ENCODE peak calls at places on chromosome 11, in five cellular contexts. One of them, this sample, is unnamed.

GRCh38 chr11:17774232-17775034 is 39.9 kb downstream of the KCNC1 start:
- DNase-seq in A549: no peak
- DNase-seq in fibroblast of mammary gland: no peak
- DNase-seq in kidney epithelial cell: no peak
- DNase-seq in stimulated activated CD4-positive, alpha-beta T cell treated with anti-CD3 and anti-CD28 coated beads, TNF-alpha, amount 100 ng/mL, for 48 hours: no peak
- DNase-seq in this sample: no peak

GRCh38 chr11:113952070-113952469 is 22.8 kb upstream of the HTR3A start:
- DNase-seq in A549: no peak
- DNase-seq in fibroblast of mammary gland: no peak
- DNase-seq in kidney epithelial cell: no peak
- DNase-seq in stimulated activated CD4-positive, alpha-beta T cell treated with anti-CD3 and anti-CD28 coated beads, TNF-alpha, amount 100 ng/mL, for 48 hours: no peak
- DNase-seq in this sample: no peak

GRCh38 chr11:2883717-2884423 is 1.7 kb downstream of the CDKN1C start:
- DNase-seq in A549: no peak
- DNase-seq in fibroblast of mammary gland: no peak
- DNase-seq in kidney epithelial cell: no peak
- DNase-seq in stimulated activated CD4-positive, alpha-beta T cell treated with anti-CD3 and anti-CD28 coated beads, TNF-alpha, amount 100 ng/mL, for 48 hours: no peak
- DNase-seq in this sample: no peak

GRCh38 chr11:132177106-132177505 is 806.7 kb downstream of the NTM start:
- DNase-seq in A549: no peak
- DNase-seq in fibroblast of mammary gland: peak; percentile 43
- DNase-seq in kidney epithelial cell: peak; percentile 19
- DNase-seq in stimulated activated CD4-positive, alpha-beta T cell treated with anti-CD3 and anti-CD28 coated beads, TNF-alpha, amount 100 ng/mL, for 48 hours: no peak
- DNase-seq in this sample: peak; percentile 11

GRCh38 chr11:79437274-79437980 is 3.4 kb downstream of the TENM4 start:
- DNase-seq in A549: no peak
- DNase-seq in fibroblast of mammary gland: peak; percentile 49
- DNase-seq in kidney epithelial cell: no peak
- DNase-seq in stimulated activated CD4-positive, alpha-beta T cell treated with anti-CD3 and anti-CD28 coated beads, TNF-alpha, amount 100 ng/mL, for 48 hours: no peak
- DNase-seq in this sample: no peak

GRCh38 chr11:43573233-43573632 is 107.3 kb upstream of the HSD17B12 start:
- DNase-seq in A549: no peak
- DNase-seq in fibroblast of mammary gland: peak; percentile 39
- DNase-seq in kidney epithelial cell: no peak
- DNase-seq in stimulated activated CD4-positive, alpha-beta T cell treated with anti-CD3 and anti-CD28 coated beads, TNF-alpha, amount 100 ng/mL, for 48 hours: no peak
- DNase-seq in this sample: no peak

GRCh38 chr11:76315182-76315853 is 65.6 kb downstream of the THAP12 start:
- DNase-seq in A549: no peak
- DNase-seq in fibroblast of mammary gland: no peak
- DNase-seq in kidney epithelial cell: no peak
- DNase-seq in stimulated activated CD4-positive, alpha-beta T cell treated with anti-CD3 and anti-CD28 coated beads, TNF-alpha, amount 100 ng/mL, for 48 hours: no peak
- DNase-seq in this sample: no peak

GRCh38 chr11:79708319-79708928 is 267.6 kb upstream of the TENM4 start:
- DNase-seq in A549: peak; percentile 3
- DNase-seq in fibroblast of mammary gland: peak; percentile 34
- DNase-seq in kidney epithelial cell: no peak
- DNase-seq in stimulated activated CD4-positive, alpha-beta T cell treated with anti-CD3 and anti-CD28 coated beads, TNF-alpha, amount 100 ng/mL, for 48 hours: no peak
- DNase-seq in this sample: peak; percentile 5

GRCh38 chr11:71470956-71471355 is 18.0 kb downstream of the NADSYN1 start:
- DNase-seq in A549: no peak
- DNase-seq in fibroblast of mammary gland: no peak
- DNase-seq in kidney epithelial cell: no peak
- DNase-seq in stimulated activated CD4-positive, alpha-beta T cell treated with anti-CD3 and anti-CD28 coated beads, TNF-alpha, amount 100 ng/mL, for 48 hours: no peak
- DNase-seq in this sample: no peak

GRCh38 chr11:35786918-35787557 is 124.5 kb downstream of the TRIM44 start:
- DNase-seq in A549: no peak
- DNase-seq in fibroblast of mammary gland: peak; percentile 49
- DNase-seq in kidney epithelial cell: no peak
- DNase-seq in stimulated activated CD4-positive, alpha-beta T cell treated with anti-CD3 and anti-CD28 coated beads, TNF-alpha, amount 100 ng/mL, for 48 hours: no peak
- DNase-seq in this sample: no peak

GRCh38 chr11:45092901-45093760 is 53.3 kb upstream of the PRDM11 start:
- DNase-seq in A549: no peak
- DNase-seq in fibroblast of mammary gland: peak; percentile 89
- DNase-seq in kidney epithelial cell: peak; percentile 70
- DNase-seq in stimulated activated CD4-positive, alpha-beta T cell treated with anti-CD3 and anti-CD28 coated beads, TNF-alpha, amount 100 ng/mL, for 48 hours: no peak
- DNase-seq in this sample: peak; percentile 28

GRCh38 chr11:45150943-45151342 is 4.5 kb downstream of the PRDM11 start:
- DNase-seq in A549: no peak
- DNase-seq in fibroblast of mammary gland: no peak
- DNase-seq in kidney epithelial cell: no peak
- DNase-seq in stimulated activated CD4-positive, alpha-beta T cell treated with anti-CD3 and anti-CD28 coated beads, TNF-alpha, amount 100 ng/mL, for 48 hours: no peak
- DNase-seq in this sample: no peak

GRCh38 chr11:41281131-41281742 is 178.2 kb downstream of the LRRC4C start:
- DNase-seq in A549: no peak
- DNase-seq in fibroblast of mammary gland: no peak
- DNase-seq in kidney epithelial cell: no peak
- DNase-seq in stimulated activated CD4-positive, alpha-beta T cell treated with anti-CD3 and anti-CD28 coated beads, TNF-alpha, amount 100 ng/mL, for 48 hours: no peak
- DNase-seq in this sample: peak; percentile 30

GRCh38 chr11:488992-489391 is 18.1 kb downstream of the RNH1 start:
- DNase-seq in A549: no peak
- DNase-seq in fibroblast of mammary gland: no peak
- DNase-seq in kidney epithelial cell: no peak
- DNase-seq in stimulated activated CD4-positive, alpha-beta T cell treated with anti-CD3 and anti-CD28 coated beads, TNF-alpha, amount 100 ng/mL, for 48 hours: no peak
- DNase-seq in this sample: no peak

GRCh38 chr11:110356769-110357671 is 60.6 kb upstream of the RDX start:
- DNase-seq in A549: peak; percentile 67
- DNase-seq in fibroblast of mammary gland: peak; percentile 46
- DNase-seq in kidney epithelial cell: no peak
- DNase-seq in stimulated activated CD4-positive, alpha-beta T cell treated with anti-CD3 and anti-CD28 coated beads, TNF-alpha, amount 100 ng/mL, for 48 hours: no peak
- DNase-seq in this sample: no peak

GRCh38 chr11:113705871-113706654 is at the start of gene TMPRSS5:
- DNase-seq in A549: no peak
- DNase-seq in fibroblast of mammary gland: no peak
- DNase-seq in kidney epithelial cell: no peak
- DNase-seq in stimulated activated CD4-positive, alpha-beta T cell treated with anti-CD3 and anti-CD28 coated beads, TNF-alpha, amount 100 ng/mL, for 48 hours: no peak
- DNase-seq in this sample: no peak